ENCODE peak calls at places on chromosomes 16 and 17, in ten cellular contexts. D, H, X, A, C, W, M, S, J and Z are unnamed samples.

GRCh38 chr16:69762843-69763556 is 868 bp downstream of the WWP2 start:
- DNase-seq in D (no peak), H (no peak), X (peak; percentile 51), A (peak; percentile 47), C (no peak), W (peak; percentile 53), M (peak; percentile 15), S (no peak), J (no peak), Z (peak; percentile 39)

GRCh38 chr16:50841081-50841886 is 99.4 kb downstream of the CYLD start:
- DNase-seq in D (no peak), H (no peak), X (no peak), A (peak; percentile 56), C (no peak), W (peak; percentile 6), M (peak; percentile 13), S (no peak), J (no peak), Z (peak; percentile 8)

GRCh38 chr17:79080761-79081290 is 6.2 kb downstream of the ENGASE start:
- DNase-seq in D (no peak), H (no peak), X (no peak), A (no peak), C (no peak), W (no peak), M (no peak), S (no peak), J (peak; percentile 67), Z (no peak)

GRCh38 chr17:43224146-43224705 is 4.2 kb downstream of the CCDC200 start:
- DNase-seq in D (no peak), H (peak; percentile 7), X (no peak), A (no peak), C (no peak), W (no peak), M (no peak), S (peak; percentile 25), J (peak; percentile 27), Z (no peak)

GRCh38 chr17:70780031-70780430 is 610.7 kb downstream of the KCNJ2 start:
- DNase-seq in D (no peak), H (no peak), X (peak; percentile 43), A (peak; percentile 72), C (no peak), W (peak; percentile 24), M (no peak), S (no peak), J (no peak), Z (peak; percentile 10)

GRCh38 chr17:38743556-38744171 is 4.5 kb downstream of the PCGF2 start:
- DNase-seq in D (no peak), H (no peak), X (no peak), A (no peak), C (no peak), W (no peak), M (no peak), S (no peak), J (no peak), Z (no peak)

GRCh38 chr17:50177983-50178834 is 12.4 kb downstream of the SGCA start:
- DNase-seq in D (peak; percentile 79), H (peak; percentile 95), X (peak; percentile 99), A (peak; percentile 99), C (peak; percentile 83), W (peak; percentile 95), M (peak; percentile 76), S (peak; percentile 74), J (peak; percentile 91), Z (peak; percentile 100)

GRCh38 chr17:40316571-40317344 is 7.8 kb downstream of the RARA start:
- DNase-seq in D (peak; percentile 45), H (peak; percentile 90), X (peak; percentile 85), A (peak; percentile 83), C (peak; percentile 77), W (peak; percentile 76), M (peak; percentile 85), S (no peak), J (peak; percentile 84), Z (peak; percentile 82)

GRCh38 chr16:27318399-27319256 is 4.9 kb downstream of the IL4R start:
- DNase-seq in D (no peak), H (peak; percentile 77), X (peak; percentile 65), A (no peak), C (peak; percentile 79), W (peak; percentile 69), M (no peak), S (peak; percentile 64), J (peak; percentile 84), Z (peak; percentile 97)

GRCh38 chr17:72430611-72431432 is 310.0 kb downstream of the SOX9 start:
- DNase-seq in D (no peak), H (no peak), X (no peak), A (no peak), C (no peak), W (no peak), M (peak; percentile 12), S (no peak), J (no peak), Z (no peak)

GRCh38 chr16:79047337-79047736 is 553.2 kb downstream of the MAF start:
- DNase-seq in D (no peak), H (no peak), X (no peak), A (no peak), C (no peak), W (no peak), M (no peak), S (no peak), J (no peak), Z (peak; percentile 6)
- TF ChIP-seq CTCF in D (no peak), H (no peak), X (peak; percentile 7), A (no peak), C (peak; percentile 33), W (no peak), M (peak; percentile 63), S (no peak), J (peak; percentile 33), Z (peak; percentile 56)

DNA sequence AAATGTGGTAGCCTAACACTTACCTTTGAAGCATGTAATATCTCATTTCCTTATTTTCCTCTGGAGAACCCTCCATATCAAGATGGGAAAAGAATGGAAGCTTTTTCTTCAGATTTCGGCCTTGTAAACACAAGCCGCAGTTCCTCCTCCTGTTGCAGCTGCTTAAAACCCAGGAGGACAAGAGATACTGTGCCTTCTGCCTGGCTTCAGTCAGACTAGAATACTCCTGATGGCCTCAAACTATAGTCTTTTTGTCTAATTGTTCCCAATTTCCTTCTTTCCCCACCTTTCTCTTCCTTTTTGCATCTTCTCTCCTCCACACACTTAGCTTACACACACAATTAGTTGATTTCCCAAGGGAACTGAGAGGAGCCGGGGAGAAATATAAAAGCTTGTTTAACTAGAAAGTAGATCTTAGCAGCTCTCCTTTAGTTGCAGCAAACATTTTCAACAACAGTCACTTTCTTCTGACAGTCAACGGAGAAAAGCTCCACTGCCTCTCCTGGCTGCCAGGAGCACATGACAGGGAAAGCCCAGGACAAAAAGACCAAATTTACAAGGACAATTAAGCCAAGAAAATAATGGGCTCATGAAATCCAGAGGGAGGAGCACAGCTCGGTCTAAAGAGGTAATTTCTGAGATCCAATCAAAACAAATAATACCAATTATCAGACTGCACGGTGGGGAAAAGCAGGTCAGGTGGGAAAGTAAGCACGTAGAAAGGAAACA is 76.4 kb upstream of the C17orf78 start:
- DNase-seq in D (no peak), H (no peak), X (peak; percentile 26), A (peak; percentile 12), C (no peak), W (peak; percentile 26), M (peak; percentile 72), S (no peak), J (no peak), Z (no peak)
- H3K4me3 ChIP-seq in D (no peak overlapping the region), H (no peak overlapping the region), X (no peak overlapping the region), A (peak overlapping the region; percentile 8), C (no peak overlapping the region), W (peak overlapping the region; percentile 8), M (peak overlapping the region; percentile 37), S (no peak overlapping the region), J (no peak overlapping the region), Z (no peak overlapping the region)

GRCh38 chr16:22055881-22056280 is 36.5 kb upstream of the VWA3A start:
- DNase-seq in D (no peak), H (no peak), X (peak; percentile 8), A (no peak), C (no peak), W (no peak), M (peak; percentile 59), S (no peak), J (no peak), Z (peak; percentile 14)
- TF ChIP-seq CTCF in D (no peak), H (no peak), X (no peak), A (no peak), C (peak; percentile 10), W (peak; percentile 30), M (peak; percentile 58), S (no peak), J (no peak), Z (peak; percentile 24)

GRCh38 chr16:19515765-19516164 is 6.1 kb downstream of the GDE1 start:
- DNase-seq in D (no peak), H (no peak), X (no peak), A (no peak), C (no peak), W (no peak), M (no peak), S (no peak), J (no peak), Z (peak; percentile 25)

GRCh38 chr16:19513377-19514053 is 8.4 kb downstream of the GDE1 start:
- DNase-seq in D (no peak), H (no peak), X (peak; percentile 10), A (no peak), C (no peak), W (peak; percentile 41), M (no peak), S (no peak), J (no peak), Z (peak; percentile 15)

GRCh38 chr16:19507882-19508281 is 14.0 kb downstream of the GDE1 start:
- DNase-seq in D (no peak), H (no peak), X (no peak), A (no peak), C (no peak), W (no peak), M (no peak), S (no peak), J (no peak), Z (no peak)

GRCh38 chr16:19517424-19518089 is 4.3 kb downstream of the GDE1 start:
- DNase-seq in D (no peak), H (no peak), X (peak; percentile 72), A (peak; percentile 42), C (no peak), W (no peak), M (no peak), S (no peak), J (no peak), Z (peak; percentile 95)

DNA sequence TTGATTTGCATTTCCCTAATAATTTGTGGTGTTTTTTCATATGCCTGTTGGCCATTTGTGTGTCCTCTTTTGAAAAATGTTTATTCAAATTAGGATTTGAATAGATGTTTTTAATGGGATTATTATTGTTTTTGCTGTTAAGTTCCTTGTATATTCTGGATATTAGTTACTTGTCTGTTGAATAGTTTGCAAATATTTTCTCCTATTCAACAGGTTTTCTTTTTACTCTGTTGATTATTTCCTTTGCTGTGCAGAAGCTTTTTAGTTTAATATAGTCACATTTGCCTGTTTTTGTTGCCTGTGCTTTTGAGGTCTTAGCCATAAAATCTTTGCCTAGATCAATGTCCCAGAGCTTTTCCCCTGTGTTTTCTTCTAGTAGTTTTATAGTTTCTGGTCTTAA is 9.6 kb downstream of the GDE1 start:
- DNase-seq in D (no peak), H (no peak), X (no peak), A (no peak), C (no peak), W (no peak), M (no peak), S (no peak), J (no peak), Z (no peak)
- H3K4me3 ChIP-seq in D (no peak overlapping the region), H (no peak overlapping the region), X (no peak overlapping the region), A (no peak overlapping the region), C (no peak overlapping the region), W (no peak overlapping the region), M (no peak overlapping the region), S (no peak overlapping the region), J (no peak overlapping the region), Z (no peak overlapping the region)